ENCODE peak calls at places on chromosomes 12 and 14, in five cellular contexts. One of them, this sample, is unnamed.

GRCh38 chr14:102891111-102891510 is 31.4 kb upstream of the AMN start:
- DNase-seq in choroid plexus epithelial cell: no peak
- DNase-seq in body of pancreas: no peak
- DNase-seq in A549: no peak
- DNase-seq in fibroblast of mammary gland: no peak
- DNase-seq in this sample: no peak

GRCh38 chr14:61712137-61712536 is 16.8 kb downstream of the HIF1A start:
- DNase-seq in choroid plexus epithelial cell: peak; percentile 23
- DNase-seq in fibroblast of mammary gland: no peak
- DNase-seq in A549: no peak
- DNase-seq in body of pancreas: no peak
- DNase-seq in this sample: no peak

GRCh38 chr12:2047752-2048151 is 5.0 kb upstream of the CACNA1C start:
- DNase-seq in fibroblast of mammary gland: no peak
- DNase-seq in body of pancreas: no peak
- DNase-seq in A549: no peak
- DNase-seq in choroid plexus epithelial cell: no peak
- DNase-seq in this sample: no peak

GRCh38 chr12:125889742-125890141 is 824.5 kb downstream of the AACS start:
- DNase-seq in A549: no peak
- DNase-seq in fibroblast of mammary gland: no peak
- DNase-seq in body of pancreas: peak; percentile 65
- DNase-seq in choroid plexus epithelial cell: no peak
- DNase-seq in this sample: no peak

GRCh38 chr14:78902010-78902623 is 731.9 kb downstream of the NRXN3 start:
- DNase-seq in fibroblast of mammary gland: peak; percentile 45
- DNase-seq in choroid plexus epithelial cell: peak; percentile 78
- DNase-seq in body of pancreas: peak; percentile 35
- DNase-seq in A549: peak; percentile 34
- DNase-seq in this sample: peak; percentile 24

GRCh38 chr12:131202592-131203378 is 249.1 kb downstream of the ADGRD1 start:
- DNase-seq in A549: no peak
- DNase-seq in body of pancreas: no peak
- DNase-seq in fibroblast of mammary gland: no peak
- DNase-seq in choroid plexus epithelial cell: no peak
- DNase-seq in this sample: no peak

GRCh38 chr14:73755434-73756014 is 41.3 kb upstream of the PNMA1 start:
- DNase-seq in choroid plexus epithelial cell: no peak
- DNase-seq in body of pancreas: no peak
- DNase-seq in A549: no peak
- DNase-seq in fibroblast of mammary gland: no peak
- DNase-seq in this sample: no peak

GRCh38 chr14:100278702-100279101 is 27.5 kb downstream of the SLC25A29 start:
- DNase-seq in body of pancreas: no peak
- DNase-seq in choroid plexus epithelial cell: peak; percentile 85
- DNase-seq in A549: no peak
- DNase-seq in fibroblast of mammary gland: peak; percentile 50
- DNase-seq in this sample: peak; percentile 63

GRCh38 chr14:94380225-94381148 is 7.9 kb downstream of the SERPINA1 start:
- DNase-seq in A549: no peak
- DNase-seq in body of pancreas: no peak
- DNase-seq in choroid plexus epithelial cell: no peak
- DNase-seq in fibroblast of mammary gland: no peak
- DNase-seq in this sample: no peak

GRCh38 chr12:95637471-95638155 is 86.3 kb upstream of the USP44 start:
- DNase-seq in A549: peak; percentile 77
- DNase-seq in choroid plexus epithelial cell: peak; percentile 72
- DNase-seq in body of pancreas: no peak
- DNase-seq in fibroblast of mammary gland: peak; percentile 54
- DNase-seq in this sample: peak; percentile 94

GRCh38 chr12:57738661-57739237 is at the start of gene AGAP2:
- DNase-seq in A549: no peak
- DNase-seq in body of pancreas: no peak
- DNase-seq in fibroblast of mammary gland: no peak
- DNase-seq in choroid plexus epithelial cell: no peak
- DNase-seq in this sample: no peak

GRCh38 chr14:71403673-71404072 is 496.4 kb downstream of the PCNX1 start:
- DNase-seq in choroid plexus epithelial cell: peak; percentile 76
- DNase-seq in A549: peak; percentile 20
- DNase-seq in fibroblast of mammary gland: peak; percentile 40
- DNase-seq in body of pancreas: no peak
- DNase-seq in this sample: peak; percentile 31

GRCh38 chr12:106974525-106974924 is 12.4 kb downstream of the MTERF2 start:
- DNase-seq in fibroblast of mammary gland: no peak
- DNase-seq in choroid plexus epithelial cell: no peak
- DNase-seq in body of pancreas: peak; percentile 38
- DNase-seq in A549: no peak
- DNase-seq in this sample: no peak

GRCh38 chr14:61581955-61582615 is 113.2 kb upstream of the HIF1A start:
- DNase-seq in choroid plexus epithelial cell: no peak
- DNase-seq in body of pancreas: no peak
- DNase-seq in A549: no peak
- DNase-seq in fibroblast of mammary gland: peak; percentile 91
- DNase-seq in this sample: no peak

GRCh38 chr14:95040723-95041476 is 116.4 kb downstream of the DICER1 start:
- DNase-seq in fibroblast of mammary gland: peak; percentile 69
- DNase-seq in choroid plexus epithelial cell: no peak
- DNase-seq in A549: peak; percentile 11
- DNase-seq in body of pancreas: no peak
- DNase-seq in this sample: no peak

GRCh38 chr12:66036317-66036716 is 94.2 kb downstream of the LLPH start:
- DNase-seq in body of pancreas: peak; percentile 42
- DNase-seq in choroid plexus epithelial cell: peak; percentile 94
- DNase-seq in fibroblast of mammary gland: peak; percentile 95
- DNase-seq in A549: peak; percentile 69
- DNase-seq in this sample: peak; percentile 97

GRCh38 chr12:21607701-21608100 is 3.1 kb upstream of the GYS2 start:
- DNase-seq in choroid plexus epithelial cell: peak; percentile 68
- DNase-seq in A549: peak; percentile 61
- DNase-seq in fibroblast of mammary gland: peak; percentile 45
- DNase-seq in body of pancreas: no peak
- DNase-seq in this sample: peak; percentile 1

GRCh38 chr12:90013409-90013808 is 304.8 kb upstream of the ATP2B1 start:
- DNase-seq in body of pancreas: no peak
- DNase-seq in choroid plexus epithelial cell: peak; percentile 39
- DNase-seq in A549: peak; percentile 31
- DNase-seq in fibroblast of mammary gland: peak; percentile 37
- DNase-seq in this sample: peak; percentile 18

GRCh38 chr14:36313898-36314297 is 6.5 kb downstream of the MBIP start:
- DNase-seq in fibroblast of mammary gland: no peak
- DNase-seq in body of pancreas: no peak
- DNase-seq in A549: peak; percentile 14
- DNase-seq in choroid plexus epithelial cell: peak; percentile 40
- DNase-seq in this sample: no peak

GRCh38 chr12:128914908-128915563 is 61.8 kb downstream of the GLT1D1 start:
- DNase-seq in A549: no peak
- DNase-seq in body of pancreas: no peak
- DNase-seq in fibroblast of mammary gland: no peak
- DNase-seq in choroid plexus epithelial cell: no peak
- DNase-seq in this sample: no peak

GRCh38 chr12:24760162-24760561 is 188.7 kb downstream of the BCAT1 start:
- DNase-seq in A549: no peak
- DNase-seq in choroid plexus epithelial cell: no peak
- DNase-seq in body of pancreas: no peak
- DNase-seq in fibroblast of mammary gland: no peak
- DNase-seq in this sample: no peak

GRCh38 chr12:4449862-4450222 is 4.2 kb upstream of the FGF6 start:
- DNase-seq in choroid plexus epithelial cell: peak; percentile 74
- DNase-seq in A549: no peak
- DNase-seq in body of pancreas: peak; percentile 53
- DNase-seq in fibroblast of mammary gland: peak; percentile 7
- DNase-seq in this sample: no peak

GRCh38 chr12:15590180-15590826 is 198.9 kb downstream of the EPS8 start:
- DNase-seq in body of pancreas: peak; percentile 60
- DNase-seq in fibroblast of mammary gland: peak; percentile 81
- DNase-seq in choroid plexus epithelial cell: peak; percentile 86
- DNase-seq in A549: peak; percentile 80
- DNase-seq in this sample: peak; percentile 64

GRCh38 chr12:16350682-16351081 is 3.2 kb downstream of the MGST1 start:
- DNase-seq in fibroblast of mammary gland: peak; percentile 99
- DNase-seq in choroid plexus epithelial cell: peak; percentile 98
- DNase-seq in body of pancreas: peak; percentile 65
- DNase-seq in A549: peak; percentile 81
- DNase-seq in this sample: peak; percentile 85

GRCh38 chr12:47881826-47882427 is 22.9 kb downstream of the VDR start:
- DNase-seq in A549: peak; percentile 20
- DNase-seq in choroid plexus epithelial cell: peak; percentile 96
- DNase-seq in body of pancreas: peak; percentile 28
- DNase-seq in fibroblast of mammary gland: peak; percentile 99
- DNase-seq in this sample: peak; percentile 96

GRCh38 chr12:78866518-78866917 is 1.9 kb downstream of the SYT1 start:
- DNase-seq in body of pancreas: no peak
- DNase-seq in choroid plexus epithelial cell: no peak
- DNase-seq in A549: no peak
- DNase-seq in fibroblast of mammary gland: no peak
- DNase-seq in this sample: no peak

DNA sequence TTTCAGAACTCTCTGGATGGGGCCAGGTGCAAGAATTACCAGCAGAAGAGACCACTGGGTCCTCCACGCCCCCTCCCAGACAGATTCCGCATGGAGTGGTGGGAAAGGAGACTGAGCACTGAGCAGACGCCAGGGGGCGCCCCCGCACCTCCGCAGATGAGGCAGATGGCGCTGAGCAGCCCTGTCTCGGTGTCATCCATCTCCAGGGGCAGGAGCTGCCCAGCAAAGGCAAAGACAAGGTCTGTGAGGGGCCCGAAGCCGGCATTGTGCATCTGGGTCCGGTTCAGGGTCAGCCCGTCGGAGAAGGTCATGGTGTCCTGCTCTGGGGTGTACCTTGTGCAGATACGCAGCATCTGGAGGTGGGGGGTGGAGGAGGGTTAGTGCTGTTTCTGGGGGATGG is 6.3 kb upstream of the ITGB7 start:
- DNase-seq in choroid plexus epithelial cell: peak; percentile 82
- DNase-seq in A549: peak; percentile 81
- DNase-seq in body of pancreas: peak; percentile 83
- DNase-seq in fibroblast of mammary gland: peak; percentile 71
- DNase-seq in this sample: peak; percentile 60
- TF ChIP-seq CTCF in choroid plexus epithelial cell: peak; percentile 93
- TF ChIP-seq CTCF in A549: peak; percentile 97
- TF ChIP-seq CTCF in body of pancreas: peak; percentile 90
- TF ChIP-seq CTCF in fibroblast of mammary gland: peak; percentile 92
- TF ChIP-seq CTCF in this sample: peak; percentile 97

GRCh38 chr12:31974673-31975072 is 15.5 kb downstream of the RESF1 start:
- DNase-seq in body of pancreas: no peak
- DNase-seq in A549: no peak
- DNase-seq in fibroblast of mammary gland: no peak
- DNase-seq in choroid plexus epithelial cell: no peak
- DNase-seq in this sample: no peak
- TF ChIP-seq CTCF in body of pancreas: no peak
- TF ChIP-seq CTCF in A549: no peak
- TF ChIP-seq CTCF in fibroblast of mammary gland: no peak
- TF ChIP-seq CTCF in choroid plexus epithelial cell: no peak
- TF ChIP-seq CTCF in this sample: no peak

DNA sequence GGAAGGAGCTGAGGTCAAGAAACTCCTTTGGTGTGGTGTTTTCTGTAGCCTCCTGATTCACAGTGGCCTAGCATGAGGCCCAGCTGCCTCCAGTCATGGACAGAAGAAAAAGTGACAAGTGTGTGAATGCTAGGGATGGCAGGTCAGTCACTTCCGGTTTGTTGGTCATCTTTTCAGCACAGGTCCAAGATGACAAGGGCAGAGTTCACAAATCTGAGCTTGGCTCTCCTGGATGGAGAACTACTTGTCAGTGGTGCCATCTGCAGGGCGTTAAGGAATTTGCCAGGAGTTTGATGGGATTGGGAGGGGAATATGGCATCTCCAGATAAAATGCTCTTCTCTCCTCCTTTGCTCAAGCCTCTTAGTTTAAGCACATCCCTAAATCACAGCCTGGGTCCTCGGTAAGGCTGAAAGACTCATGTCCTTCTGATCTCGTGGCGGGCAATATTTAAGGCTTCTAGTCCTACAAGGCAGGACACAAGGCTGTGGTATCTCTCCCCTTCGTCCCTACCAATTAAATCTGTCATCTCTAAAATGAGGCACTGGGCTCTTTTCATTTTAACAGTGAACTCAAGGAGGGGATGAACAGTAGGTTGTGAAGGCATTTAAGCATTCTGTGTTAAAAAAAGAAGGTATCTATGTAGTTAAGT is 10.0 kb downstream of the TUBA1B start:
- DNase-seq in A549: peak; percentile 91
- DNase-seq in body of pancreas: peak; percentile 59
- DNase-seq in choroid plexus epithelial cell: peak; percentile 75
- DNase-seq in fibroblast of mammary gland: peak; percentile 82
- DNase-seq in this sample: peak; percentile 59
- TF ChIP-seq CTCF in A549: peak; percentile 75
- TF ChIP-seq CTCF in body of pancreas: no peak
- TF ChIP-seq CTCF in choroid plexus epithelial cell: peak; percentile 80
- TF ChIP-seq CTCF in fibroblast of mammary gland: peak; percentile 81
- TF ChIP-seq CTCF in this sample: peak; percentile 78

DNA sequence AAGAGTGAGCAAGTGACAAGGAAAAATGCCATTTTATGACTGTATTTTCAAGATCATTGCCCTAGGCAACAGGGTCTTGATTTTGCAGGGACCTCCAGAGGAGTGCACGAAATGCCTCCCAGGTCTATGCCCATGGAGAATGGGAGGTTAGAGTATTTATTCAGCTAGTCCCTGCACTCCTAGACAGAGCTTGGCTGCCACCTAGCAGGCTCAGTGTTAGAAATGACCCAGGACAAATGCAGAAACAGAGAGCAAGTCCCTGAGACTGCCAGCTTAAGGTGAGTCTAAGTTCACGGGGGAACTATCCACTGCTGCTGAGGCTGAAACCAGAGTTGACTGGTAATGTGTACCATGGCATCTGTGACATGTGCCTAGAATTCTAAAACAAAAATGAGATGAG is 506.4 kb downstream of the MED13L start:
- DNase-seq in fibroblast of mammary gland: peak; percentile 12
- DNase-seq in body of pancreas: no peak
- DNase-seq in choroid plexus epithelial cell: peak; percentile 20
- DNase-seq in A549: peak; percentile 51
- DNase-seq in this sample: peak; percentile 45
- TF ChIP-seq CTCF in fibroblast of mammary gland: peak; percentile 9
- TF ChIP-seq CTCF in body of pancreas: no peak
- TF ChIP-seq CTCF in choroid plexus epithelial cell: peak; percentile 32
- TF ChIP-seq CTCF in A549: peak; percentile 41
- TF ChIP-seq CTCF in this sample: peak; percentile 59

DNA sequence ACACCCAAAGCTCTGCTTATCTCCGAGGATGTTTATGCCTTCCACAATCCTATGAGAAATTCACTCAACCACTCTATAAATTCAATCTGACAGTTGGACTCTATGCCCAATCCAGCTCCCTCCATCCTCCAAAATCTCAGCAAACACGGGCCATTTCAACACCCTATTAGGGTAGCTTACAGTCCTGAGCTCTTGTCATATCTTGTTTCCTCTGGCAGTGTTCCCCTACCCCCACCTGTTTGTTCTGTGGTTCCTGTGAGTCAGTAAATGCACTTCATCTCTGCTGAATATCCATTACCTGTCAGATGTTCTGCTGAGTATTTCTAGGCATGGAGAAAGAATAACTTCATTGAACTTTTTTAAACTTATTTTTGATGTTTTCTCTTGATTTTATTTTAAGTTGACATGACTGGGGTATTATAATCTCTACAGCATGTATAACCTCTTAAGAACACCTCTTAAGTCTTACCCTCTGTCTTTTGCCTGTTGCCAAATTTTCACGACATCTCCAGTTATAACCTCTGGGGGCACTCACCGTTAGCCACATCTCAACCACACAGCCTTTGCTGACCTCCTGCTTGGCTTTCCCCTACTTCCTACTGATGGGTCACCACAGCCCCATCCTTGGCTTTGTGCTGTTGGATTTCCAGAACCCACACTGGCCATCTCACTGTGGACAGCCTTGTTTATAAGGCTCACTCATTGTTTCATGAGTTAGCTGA is 317.0 kb upstream of the TMPO start:
- DNase-seq in fibroblast of mammary gland: no peak
- DNase-seq in A549: no peak
- DNase-seq in body of pancreas: no peak
- DNase-seq in choroid plexus epithelial cell: no peak
- DNase-seq in this sample: no peak
- TF ChIP-seq CTCF in fibroblast of mammary gland: no peak
- TF ChIP-seq CTCF in A549: no peak
- TF ChIP-seq CTCF in body of pancreas: no peak
- TF ChIP-seq CTCF in choroid plexus epithelial cell: no peak
- TF ChIP-seq CTCF in this sample: no peak